ENCODE peak calls at places on chromosomes 6 and 20, in six cellular contexts. M is fibroblast of lung, C is spleen, D is AG04450, F is ascending aorta, H is coronary artery. G is an unnamed sample.

GRCh38 chr20:51541189-51542032 is 1.1 kb downstream of the NFATC2 start:
- DNase-seq in M (peak), C (peak), D (no peak), F (peak), H (peak), G (peak)

GRCh38 chr6:108541843-108542795 is 18.6 kb upstream of the FOXO3 start:
- DNase-seq in M (peak), C (peak), D (peak), F (peak), H (no peak), G (peak)

GRCh38 chr20:1171461-1172093 is 13.2 kb downstream of the TMEM74B start:
- DNase-seq in M (peak), C (no peak), D (no peak), F (no peak), H (peak), G (peak)

GRCh38 chr6:86775893-86776292 is 161.4 kb upstream of the HTR1E start:
- DNase-seq in M (no peak), C (no peak), D (no peak), F (no peak), H (no peak), G (no peak)

GRCh38 chr20:35010405-35011192 is 54.9 kb downstream of the MYH7B start:
- DNase-seq in M (no peak), C (no peak), D (no peak), F (peak), H (no peak), G (no peak)

GRCh38 chr6:136123464-136123863 is 126.6 kb downstream of the MTFR2 start:
- DNase-seq in M (peak), C (no peak), D (peak), F (no peak), H (no peak), G (peak)

GRCh38 chr6:157605484-157605883 is 217.6 kb upstream of the SNX9 start:
- DNase-seq in M (no peak), C (no peak), D (no peak), F (peak), H (peak), G (no peak)

GRCh38 chr6:14876778-14877613 is 368.9 kb upstream of the JARID2 start:
- DNase-seq in M (peak), C (no peak), D (peak), F (no peak), H (no peak), G (peak)

GRCh38 chr6:138562691-138563090 is 63.4 kb upstream of the NHSL1 start:
- DNase-seq in M (no peak), C (no peak), D (no peak), F (no peak), H (no peak), G (no peak)

GRCh38 chr20:41425180-41425884 is 58.7 kb upstream of the EMILIN3 start:
- DNase-seq in M (peak), C (no peak), D (no peak), F (no peak), H (no peak), G (peak)

GRCh38 chr6:97394160-97394748 is 111.2 kb upstream of the MMS22L start:
- DNase-seq in M (peak), C (no peak), D (peak), F (no peak), H (no peak), G (peak)

GRCh38 chr6:158789115-158789917 is 29.9 kb downstream of the EZR start:
- DNase-seq in M (no peak), C (no peak), D (no peak), F (no peak), H (no peak), G (no peak)

GRCh38 chr20:46237221-46237620 is 71.1 kb downstream of the CDH22 start:
- DNase-seq in M (no peak), C (no peak), D (no peak), F (no peak), H (no peak), G (no peak)

GRCh38 chr6:10451828-10452509 is 37.1 kb upstream of the TFAP2A start:
- DNase-seq in M (peak), C (no peak), D (peak), F (peak), H (no peak), G (peak)

GRCh38 chr6:14037402-14038277 is 79.9 kb upstream of the CD83 start:
- DNase-seq in M (peak), C (no peak), D (peak), F (no peak), H (no peak), G (peak)

GRCh38 chr6:20340459-20340858 is 61.2 kb upstream of the E2F3 start:
- DNase-seq in M (no peak), C (no peak), D (no peak), F (no peak), H (no peak), G (no peak)

GRCh38 chr6:105851181-105851580 is 235.0 kb upstream of the PRDM1 start:
- DNase-seq in M (peak), C (no peak), D (peak), F (no peak), H (no peak), G (peak)

DNA sequence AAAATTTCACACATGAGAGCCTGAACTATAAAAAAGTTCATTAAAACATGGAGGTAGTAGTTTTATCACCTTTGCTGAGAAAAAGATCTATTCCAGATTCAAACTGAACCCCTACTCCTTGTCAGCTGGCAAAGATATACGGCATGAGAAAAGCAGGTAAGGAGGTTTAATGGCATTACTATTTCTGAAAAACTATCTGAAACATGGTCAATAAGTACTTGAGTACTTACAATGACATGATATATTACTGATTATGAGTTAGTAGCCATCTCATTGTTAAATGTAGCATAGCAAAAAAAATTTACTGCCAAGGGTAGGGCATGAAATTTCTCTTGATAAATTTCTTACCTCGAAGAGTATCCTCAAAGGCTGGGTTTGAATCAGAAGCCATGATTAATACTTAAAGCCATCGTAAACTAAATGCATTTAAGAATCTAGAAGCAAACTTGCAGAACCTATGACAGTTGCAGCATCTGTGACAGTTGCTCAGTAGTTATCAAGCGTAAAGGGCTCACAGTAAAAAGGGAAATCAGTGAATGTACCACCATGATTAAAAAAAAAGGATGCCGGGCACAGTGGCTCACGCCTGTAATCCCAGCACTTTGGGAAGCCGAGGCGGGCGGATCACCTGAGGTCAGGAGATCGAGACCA is 8.7 kb downstream of the SLC17A5 start:
- DNase-seq in M (no peak), C (no peak), D (no peak), F (no peak), H (no peak), G (no peak)
- H3K4me3 ChIP-seq in M (peak), C (peak), D (no peak), F (peak), H (peak), G (peak)

DNA sequence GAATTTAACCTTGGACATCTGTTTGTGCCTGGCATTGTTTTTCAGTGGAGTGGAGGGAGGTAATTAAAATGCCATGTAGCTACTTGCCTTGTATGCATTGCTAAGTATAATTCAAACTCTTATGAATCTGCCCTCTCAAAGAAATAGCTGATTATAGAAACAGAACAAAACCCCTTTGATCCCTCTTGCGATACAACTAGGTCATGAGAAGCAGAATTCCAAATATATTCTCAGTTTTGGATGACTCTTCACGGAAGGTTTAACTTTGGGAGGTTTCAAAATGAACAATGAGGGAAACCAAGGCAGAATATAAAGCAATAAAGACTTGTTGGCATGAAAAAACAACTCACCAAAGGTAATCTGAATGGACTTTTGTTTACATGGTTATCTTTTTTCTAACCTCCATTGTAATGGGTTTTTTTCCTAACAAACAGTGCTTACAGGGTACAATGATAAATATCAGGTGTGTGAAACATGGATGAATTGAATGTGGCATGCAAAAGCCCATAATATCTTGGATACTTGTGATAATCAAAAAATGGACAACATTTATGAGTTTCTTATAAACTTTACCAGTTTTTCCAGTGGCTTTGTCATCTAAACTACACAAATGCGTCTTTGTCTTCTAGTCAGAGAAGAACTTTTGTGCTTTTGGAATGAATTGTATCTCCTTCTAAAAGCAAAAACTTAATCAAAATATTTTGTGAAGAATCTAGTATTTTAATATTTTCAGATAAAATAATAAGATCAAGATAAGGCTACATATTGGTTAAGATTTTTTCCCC is 15.7 kb upstream of the HEY2 start:
- DNase-seq in M (no peak), C (no peak), D (no peak), F (no peak), H (no peak), G (no peak)
- TF ChIP-seq CTCF in M (no peak), C (no peak), D (no peak), F (no peak), H (no peak), G (no peak)

GRCh38 chr20:59042796-59043621 is 423 bp upstream of the PRELID3B start:
- DNase-seq in M (peak), C (peak), D (peak), F (peak), H (peak), G (peak)

GRCh38 chr20:59042151-59042795 is at the start of gene PRELID3B:
- DNase-seq in M (peak), C (no peak), D (no peak), F (no peak), H (no peak), G (no peak)

GRCh38 chr20:59040682-59041081 is 1.9 kb downstream of the PRELID3B start:
- DNase-seq in M (no peak), C (no peak), D (no peak), F (no peak), H (no peak), G (no peak)

GRCh38 chr20:59037386-59037785 is 5.2 kb downstream of the PRELID3B start:
- DNase-seq in M (no peak), C (no peak), D (no peak), F (no peak), H (no peak), G (no peak)

DNA sequence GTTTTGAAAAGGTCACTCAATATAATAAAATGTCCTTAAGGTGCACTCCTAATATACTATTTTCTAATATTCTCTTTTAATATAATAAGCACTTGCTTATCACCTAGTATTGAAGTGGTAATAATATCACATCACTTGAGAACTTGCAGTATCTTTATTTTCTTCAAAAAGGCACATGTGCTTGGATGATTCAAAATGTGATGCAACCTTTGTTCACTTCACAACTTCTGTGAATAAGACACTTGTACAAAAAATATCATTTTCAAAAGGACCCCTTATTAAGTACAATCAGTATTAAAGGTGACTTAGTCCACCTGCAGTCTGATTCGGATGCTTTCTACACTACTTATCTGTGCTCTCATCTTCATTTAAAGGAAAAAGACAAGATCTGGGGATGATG is 3.4 kb downstream of the PRELID3B start:
- DNase-seq in M (no peak), C (no peak), D (no peak), F (no peak), H (no peak), G (no peak)
- H3K4me3 ChIP-seq in M (no peak), C (no peak), D (no peak), F (no peak), H (no peak), G (no peak)

GRCh38 chr6:170210651-170211403 is 80.1 kb downstream of the DLL1 start:
- DNase-seq in M (no peak), C (no peak), D (no peak), F (peak), H (peak), G (no peak)

GRCh38 chr6:170212956-170213636 is 77.8 kb downstream of the DLL1 start:
- DNase-seq in M (no peak), C (peak), D (no peak), F (peak), H (peak), G (no peak)

GRCh38 chr6:170211404-170212025 is 79.4 kb downstream of the DLL1 start:
- DNase-seq in M (no peak), C (peak), D (no peak), F (peak), H (peak), G (no peak)

GRCh38 chr6:170210026-170210390 is 80.9 kb downstream of the DLL1 start:
- DNase-seq in M (no peak), C (peak), D (no peak), F (peak), H (no peak), G (no peak)

GRCh38 chr6:170212051-170212756 is 78.7 kb downstream of the DLL1 start:
- DNase-seq in M (no peak), C (peak), D (no peak), F (peak), H (peak), G (no peak)
- TF ChIP-seq CTCF in M (no peak), C (no peak), D (no peak), F (no peak), H (no peak), G (no peak)

GRCh38 chr6:26328265-26328844 is 36.6 kb upstream of the BTN3A2 start:
- DNase-seq in M (no peak), C (no peak), D (no peak), F (no peak), H (no peak), G (no peak)
- H3K4me3 ChIP-seq in M (peak), C (no peak), D (peak), F (no peak), H (no peak), G (peak)

GRCh38 chr20:62208805-62209755 is 11.0 kb downstream of the HRH3 start:
- DNase-seq in M (no peak), C (no peak), D (no peak), F (no peak), H (no peak), G (no peak)
- TF ChIP-seq CTCF in M (no peak), C (no peak), D (no peak), F (no peak), H (no peak), G (no peak)